ENCODE peak calls at places on chromosomes 3 and 15, in nine cellular contexts. One of them, this sample, is unnamed.

GRCh38 chr3:12751548-12751947 is 7.5 kb downstream of the TMEM40 start:
- DNase-seq in fibroblast of lung: no peak
- DNase-seq in CD4-positive, alpha-beta T cell: no peak
- DNase-seq in H1: no peak
- DNase-seq in PC-3: peak
- DNase-seq in right cardiac atrium: no peak
- DNase-seq in ovary: no peak
- DNase-seq in cardiac muscle cell: no peak
- DNase-seq in CD8-positive, alpha-beta T cell: no peak
- DNase-seq in this sample: no peak

GRCh38 chr3:151926956-151927355 is 53.5 kb downstream of the SUCNR1 start:
- DNase-seq in CD4-positive, alpha-beta T cell: no peak
- DNase-seq in cardiac muscle cell: no peak
- DNase-seq in right cardiac atrium: no peak
- DNase-seq in ovary: no peak
- DNase-seq in PC-3: peak
- DNase-seq in CD8-positive, alpha-beta T cell: no peak
- DNase-seq in H1: no peak
- DNase-seq in fibroblast of lung: peak
- DNase-seq in this sample: no peak

GRCh38 chr3:115018694-115019093 is 128.4 kb downstream of the ZBTB20 start:
- DNase-seq in cardiac muscle cell: no peak
- DNase-seq in PC-3: no peak
- DNase-seq in fibroblast of lung: no peak
- DNase-seq in CD4-positive, alpha-beta T cell: no peak
- DNase-seq in H1: no peak
- DNase-seq in right cardiac atrium: no peak
- DNase-seq in ovary: no peak
- DNase-seq in CD8-positive, alpha-beta T cell: no peak
- DNase-seq in this sample: no peak

GRCh38 chr15:51108933-51109550 is 14.3 kb upstream of the TNFAIP8L3 start:
- DNase-seq in H1: no peak
- DNase-seq in fibroblast of lung: peak
- DNase-seq in right cardiac atrium: no peak
- DNase-seq in cardiac muscle cell: peak
- DNase-seq in ovary: no peak
- DNase-seq in CD8-positive, alpha-beta T cell: no peak
- DNase-seq in PC-3: peak
- DNase-seq in CD4-positive, alpha-beta T cell: no peak
- DNase-seq in this sample: no peak

GRCh38 chr3:185931777-185932176 is 6.0 kb downstream of the TRA2B start:
- DNase-seq in CD4-positive, alpha-beta T cell: no peak
- DNase-seq in cardiac muscle cell: no peak
- DNase-seq in H1: no peak
- DNase-seq in ovary: no peak
- DNase-seq in CD8-positive, alpha-beta T cell: no peak
- DNase-seq in right cardiac atrium: no peak
- DNase-seq in fibroblast of lung: no peak
- DNase-seq in PC-3: no peak
- DNase-seq in this sample: no peak

GRCh38 chr3:4945318-4945717 is 33.9 kb upstream of the BHLHE40 start:
- DNase-seq in fibroblast of lung: no peak
- DNase-seq in CD4-positive, alpha-beta T cell: no peak
- DNase-seq in right cardiac atrium: no peak
- DNase-seq in PC-3: no peak
- DNase-seq in ovary: no peak
- DNase-seq in cardiac muscle cell: no peak
- DNase-seq in CD8-positive, alpha-beta T cell: no peak
- DNase-seq in H1: no peak
- DNase-seq in this sample: no peak

GRCh38 chr15:79170256-79170664 is 79.7 kb upstream of the RASGRF1 start:
- DNase-seq in H1: no peak
- DNase-seq in CD8-positive, alpha-beta T cell: no peak
- DNase-seq in fibroblast of lung: no peak
- DNase-seq in cardiac muscle cell: no peak
- DNase-seq in PC-3: peak
- DNase-seq in ovary: no peak
- DNase-seq in CD4-positive, alpha-beta T cell: no peak
- DNase-seq in right cardiac atrium: peak
- DNase-seq in this sample: no peak

GRCh38 chr3:81958967-81959625 is 197.7 kb upstream of the GBE1 start:
- DNase-seq in ovary: no peak
- DNase-seq in CD4-positive, alpha-beta T cell: no peak
- DNase-seq in fibroblast of lung: peak
- DNase-seq in right cardiac atrium: no peak
- DNase-seq in PC-3: no peak
- DNase-seq in H1: no peak
- DNase-seq in CD8-positive, alpha-beta T cell: no peak
- DNase-seq in cardiac muscle cell: no peak
- DNase-seq in this sample: no peak

GRCh38 chr3:110495201-110495927 is 576.3 kb upstream of the NECTIN3 start:
- DNase-seq in fibroblast of lung: no peak
- DNase-seq in right cardiac atrium: no peak
- DNase-seq in CD8-positive, alpha-beta T cell: no peak
- DNase-seq in CD4-positive, alpha-beta T cell: no peak
- DNase-seq in ovary: no peak
- DNase-seq in PC-3: peak
- DNase-seq in H1: no peak
- DNase-seq in cardiac muscle cell: no peak
- DNase-seq in this sample: no peak

GRCh38 chr3:45204136-45204535 is 22.0 kb downstream of the TMEM158 start:
- DNase-seq in H1: no peak
- DNase-seq in ovary: no peak
- DNase-seq in PC-3: peak
- DNase-seq in fibroblast of lung: peak
- DNase-seq in right cardiac atrium: no peak
- DNase-seq in CD4-positive, alpha-beta T cell: no peak
- DNase-seq in CD8-positive, alpha-beta T cell: no peak
- DNase-seq in cardiac muscle cell: no peak
- DNase-seq in this sample: no peak

GRCh38 chr3:44939581-44940036 is 36.4 kb downstream of the ZDHHC3 start:
- DNase-seq in H1: no peak
- DNase-seq in cardiac muscle cell: peak
- DNase-seq in ovary: no peak
- DNase-seq in CD4-positive, alpha-beta T cell: no peak
- DNase-seq in CD8-positive, alpha-beta T cell: no peak
- DNase-seq in fibroblast of lung: peak
- DNase-seq in right cardiac atrium: peak
- DNase-seq in PC-3: no peak
- DNase-seq in this sample: no peak

GRCh38 chr3:170033489-170033888 is 4.3 kb upstream of the GPR160 start:
- DNase-seq in fibroblast of lung: no peak
- DNase-seq in CD4-positive, alpha-beta T cell: peak
- DNase-seq in PC-3: no peak
- DNase-seq in CD8-positive, alpha-beta T cell: peak
- DNase-seq in H1: no peak
- DNase-seq in right cardiac atrium: no peak
- DNase-seq in cardiac muscle cell: no peak
- DNase-seq in ovary: no peak
- DNase-seq in this sample: no peak

GRCh38 chr3:40490916-40491315 is 14.0 kb downstream of the ZNF619 start:
- DNase-seq in CD4-positive, alpha-beta T cell: no peak
- DNase-seq in fibroblast of lung: peak
- DNase-seq in PC-3: no peak
- DNase-seq in CD8-positive, alpha-beta T cell: no peak
- DNase-seq in H1: no peak
- DNase-seq in right cardiac atrium: no peak
- DNase-seq in cardiac muscle cell: no peak
- DNase-seq in ovary: no peak
- DNase-seq in this sample: no peak

GRCh38 chr3:65945480-65945879 is 93.2 kb downstream of the MAGI1 start:
- DNase-seq in cardiac muscle cell: no peak
- DNase-seq in ovary: no peak
- DNase-seq in fibroblast of lung: no peak
- DNase-seq in right cardiac atrium: no peak
- DNase-seq in PC-3: peak
- DNase-seq in CD8-positive, alpha-beta T cell: no peak
- DNase-seq in H1: no peak
- DNase-seq in CD4-positive, alpha-beta T cell: no peak
- DNase-seq in this sample: no peak

GRCh38 chr3:181687738-181688137 is 24.0 kb upstream of the SOX2 start:
- DNase-seq in fibroblast of lung: no peak
- DNase-seq in PC-3: no peak
- DNase-seq in ovary: no peak
- DNase-seq in CD8-positive, alpha-beta T cell: no peak
- DNase-seq in CD4-positive, alpha-beta T cell: no peak
- DNase-seq in H1: no peak
- DNase-seq in cardiac muscle cell: no peak
- DNase-seq in right cardiac atrium: no peak
- DNase-seq in this sample: no peak

DNA sequence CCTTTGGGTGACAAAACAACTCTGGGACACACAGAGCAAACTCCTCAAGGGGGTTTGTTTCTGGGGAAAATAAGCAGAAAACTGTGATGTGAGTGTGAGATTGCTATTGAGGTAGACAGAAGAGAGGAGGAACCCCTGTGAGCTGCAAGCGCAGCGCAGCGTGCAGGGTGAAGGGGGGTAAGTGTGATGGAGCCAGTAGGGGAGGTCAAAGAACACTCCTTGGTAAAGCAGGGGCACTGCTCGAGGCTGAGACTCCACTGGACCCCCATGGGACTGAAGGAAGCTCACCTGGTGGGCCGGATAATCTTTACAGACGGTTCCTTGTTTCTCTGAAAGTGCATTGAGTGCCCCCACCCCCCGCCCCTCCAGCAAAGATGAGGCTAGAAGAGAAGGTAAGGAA is 7.5 kb downstream of the INAFM2 start:
- DNase-seq in right cardiac atrium: no peak
- DNase-seq in fibroblast of lung: no peak
- DNase-seq in CD8-positive, alpha-beta T cell: no peak
- DNase-seq in ovary: no peak
- DNase-seq in CD4-positive, alpha-beta T cell: no peak
- DNase-seq in PC-3: no peak
- DNase-seq in H1: no peak
- DNase-seq in cardiac muscle cell: no peak
- DNase-seq in this sample: no peak
- H3K27ac ChIP-seq in right cardiac atrium: peak
- H3K27ac ChIP-seq in fibroblast of lung: no peak
- H3K27ac ChIP-seq in CD8-positive, alpha-beta T cell: no peak
- H3K27ac ChIP-seq in ovary: no peak
- H3K27ac ChIP-seq in CD4-positive, alpha-beta T cell: no peak
- H3K27ac ChIP-seq in PC-3: peak
- H3K27ac ChIP-seq in H1: no peak
- H3K27ac ChIP-seq in cardiac muscle cell: peak
- H3K27ac ChIP-seq in this sample: no peak

GRCh38 chr3:156149781-156150375 is 29.5 kb downstream of the KCNAB1 start:
- DNase-seq in PC-3: no peak
- DNase-seq in right cardiac atrium: no peak
- DNase-seq in H1: no peak
- DNase-seq in fibroblast of lung: peak
- DNase-seq in CD8-positive, alpha-beta T cell: no peak
- DNase-seq in cardiac muscle cell: peak
- DNase-seq in CD4-positive, alpha-beta T cell: no peak
- DNase-seq in ovary: no peak
- DNase-seq in this sample: no peak
- H3K27ac ChIP-seq in PC-3: no peak
- H3K27ac ChIP-seq in right cardiac atrium: peak
- H3K27ac ChIP-seq in H1: no peak
- H3K27ac ChIP-seq in fibroblast of lung: no peak
- H3K27ac ChIP-seq in CD8-positive, alpha-beta T cell: no peak
- H3K27ac ChIP-seq in cardiac muscle cell: peak
- H3K27ac ChIP-seq in CD4-positive, alpha-beta T cell: no peak
- H3K27ac ChIP-seq in ovary: peak
- H3K27ac ChIP-seq in this sample: peak

DNA sequence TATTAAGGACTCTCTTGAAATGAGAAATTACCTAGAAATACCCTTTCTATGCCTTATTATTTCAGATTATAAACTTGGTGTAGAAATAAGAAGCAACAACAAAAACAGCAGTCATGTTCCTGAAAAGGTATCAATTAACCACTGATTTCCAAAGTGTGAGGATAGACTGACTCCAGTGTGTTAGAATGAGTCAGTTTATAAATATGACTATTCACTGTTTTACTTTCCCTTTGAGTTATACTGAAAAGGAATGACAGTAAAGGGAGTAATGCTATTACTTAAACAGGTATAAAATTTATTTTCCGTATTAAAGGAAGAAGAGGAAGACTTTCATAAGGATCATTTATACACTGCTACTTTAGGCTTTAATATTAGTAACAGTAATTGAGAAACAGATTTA is 12.9 kb downstream of the GMNC start:
- DNase-seq in fibroblast of lung: no peak
- DNase-seq in right cardiac atrium: no peak
- DNase-seq in PC-3: no peak
- DNase-seq in CD8-positive, alpha-beta T cell: no peak
- DNase-seq in ovary: no peak
- DNase-seq in cardiac muscle cell: no peak
- DNase-seq in CD4-positive, alpha-beta T cell: no peak
- DNase-seq in H1: no peak
- DNase-seq in this sample: no peak
- H3K27ac ChIP-seq in fibroblast of lung: no peak
- H3K27ac ChIP-seq in right cardiac atrium: no peak
- H3K27ac ChIP-seq in PC-3: no peak
- H3K27ac ChIP-seq in CD8-positive, alpha-beta T cell: no peak
- H3K27ac ChIP-seq in ovary: no peak
- H3K27ac ChIP-seq in cardiac muscle cell: no peak
- H3K27ac ChIP-seq in CD4-positive, alpha-beta T cell: no peak
- H3K27ac ChIP-seq in H1: no peak
- H3K27ac ChIP-seq in this sample: no peak

GRCh38 chr3:36740822-36741221 is 23.5 kb downstream of the DCLK3 start:
- DNase-seq in right cardiac atrium: no peak
- DNase-seq in fibroblast of lung: no peak
- DNase-seq in cardiac muscle cell: no peak
- DNase-seq in H1: no peak
- DNase-seq in ovary: no peak
- DNase-seq in PC-3: no peak
- DNase-seq in CD4-positive, alpha-beta T cell: no peak
- DNase-seq in CD8-positive, alpha-beta T cell: no peak
- DNase-seq in this sample: no peak
- H3K27ac ChIP-seq in right cardiac atrium: no peak
- H3K27ac ChIP-seq in fibroblast of lung: no peak
- H3K27ac ChIP-seq in cardiac muscle cell: no peak
- H3K27ac ChIP-seq in H1: no peak
- H3K27ac ChIP-seq in ovary: no peak
- H3K27ac ChIP-seq in PC-3: no peak
- H3K27ac ChIP-seq in CD4-positive, alpha-beta T cell: no peak
- H3K27ac ChIP-seq in CD8-positive, alpha-beta T cell: no peak
- H3K27ac ChIP-seq in this sample: no peak

DNA sequence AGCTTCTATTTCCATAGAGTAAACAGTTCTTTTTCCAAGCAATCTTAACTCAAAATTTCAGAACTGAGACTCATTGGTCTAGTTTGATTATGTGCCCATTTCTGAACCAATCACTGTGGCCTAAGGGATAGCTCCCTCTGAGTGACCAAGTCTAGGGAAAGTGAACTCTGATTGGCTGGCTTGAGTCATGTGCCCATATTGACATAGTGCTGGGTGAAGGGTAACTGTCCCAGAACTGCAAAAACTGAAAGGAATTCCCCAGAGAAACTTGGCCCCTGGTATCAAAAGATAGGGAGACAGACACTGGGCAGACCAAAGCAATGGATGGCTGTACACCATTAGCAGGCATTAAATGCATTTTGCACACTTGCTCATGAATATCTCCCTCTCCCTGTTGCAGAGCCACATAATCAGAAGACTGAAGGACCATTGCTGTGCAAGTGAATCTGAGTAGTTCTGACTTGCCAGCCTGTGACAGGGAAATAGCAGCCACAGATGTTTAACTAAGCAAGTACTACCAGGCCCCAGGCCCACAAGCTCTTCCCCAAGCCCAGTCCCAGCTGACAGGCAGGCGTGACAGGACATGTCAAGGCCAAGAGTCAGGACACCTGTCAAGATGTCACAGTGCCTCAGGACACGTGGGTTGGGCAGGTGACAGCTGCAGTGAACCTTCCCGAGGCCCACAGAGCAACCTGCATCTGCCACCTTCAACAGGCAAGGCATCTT is 171.4 kb upstream of the WNT5A start:
- DNase-seq in H1: no peak
- DNase-seq in CD8-positive, alpha-beta T cell: no peak
- DNase-seq in PC-3: no peak
- DNase-seq in fibroblast of lung: no peak
- DNase-seq in CD4-positive, alpha-beta T cell: no peak
- DNase-seq in cardiac muscle cell: no peak
- DNase-seq in ovary: no peak
- DNase-seq in right cardiac atrium: no peak
- DNase-seq in this sample: no peak
- H3K27ac ChIP-seq in H1: no peak
- H3K27ac ChIP-seq in CD8-positive, alpha-beta T cell: no peak
- H3K27ac ChIP-seq in PC-3: no peak
- H3K27ac ChIP-seq in fibroblast of lung: no peak
- H3K27ac ChIP-seq in CD4-positive, alpha-beta T cell: no peak
- H3K27ac ChIP-seq in cardiac muscle cell: no peak
- H3K27ac ChIP-seq in ovary: no peak
- H3K27ac ChIP-seq in right cardiac atrium: no peak
- H3K27ac ChIP-seq in this sample: no peak